ENCODE peak calls at places on chromosome X, in six cellular contexts. U is C1 segment of cervical spinal cord; Y is epithelial cell of proximal tubule; Q is NCI-H2171 treated with DMSO at 0.1 percent for 48 hours; J is activated CD8-positive, alpha-beta T cell treated with anti-CD3 and anti-CD28 coated beads for 36 hours; W is heart left ventricle. N is an unnamed sample.

GRCh38 chrX:44747317-44747716 is 96.5 kb upstream of the DUSP21 start:
- DNase-seq in U (no peak), Y (no peak), Q (no peak), J (no peak), W (no peak), N (no peak)

GRCh38 chrX:133935096-133935495 is 50.3 kb downstream of the GPC3 start:
- DNase-seq in U (no peak), Y (no peak), Q (no peak), J (no peak), W (no peak), N (no peak)

GRCh38 chrX:24768556-24768955 is 74.8 kb downstream of the POLA1 start:
- DNase-seq in U (no peak), Y (no peak), Q (no peak), J (no peak), W (no peak), N (no peak)

GRCh38 chrX:118536687-118537461 is 41.3 kb downstream of the DOCK11 start:
- DNase-seq in U (no peak), Y (no peak), Q (no peak), J (peak), W (no peak), N (no peak)

GRCh38 chrX:135625995-135626394 is 87.4 kb upstream of the CT45A1 start:
- DNase-seq in U (no peak), Y (no peak), Q (no peak), J (no peak), W (no peak), N (no peak)

GRCh38 chrX:118221257-118221656 is 104.6 kb upstream of the KLHL13 start:
- DNase-seq in U (no peak), Y (no peak), Q (no peak), J (no peak), W (no peak), N (no peak)

GRCh38 chrX:123920065-123920785 is 41.3 kb upstream of the STAG2 start:
- DNase-seq in U (no peak), Y (no peak), Q (no peak), J (no peak), W (no peak), N (no peak)

GRCh38 chrX:40096395-40097091 is 1.2 kb downstream of the BCOR start:
- DNase-seq in U (peak), Y (no peak), Q (peak), J (peak), W (peak), N (no peak)

GRCh38 chrX:11100281-11101035 is 10.7 kb upstream of the HCCS start:
- DNase-seq in U (no peak), Y (peak), Q (peak), J (no peak), W (peak), N (no peak)

GRCh38 chrX:275967-276587 is 5.1 kb upstream of the PLCXD1 start:
- DNase-seq in U (no peak), Y (no peak), Q (no peak), J (peak), W (peak), N (no peak)

GRCh38 chrX:86935988-86936387 is 581.6 kb upstream of the KLHL4 start:
- DNase-seq in U (no peak), Y (no peak), Q (no peak), J (no peak), W (no peak), N (no peak)

GRCh38 chrX:151988706-151989299 is 14.3 kb upstream of the GABRE start:
- DNase-seq in U (no peak), Y (no peak), Q (no peak), J (no peak), W (no peak), N (no peak)

GRCh38 chrX:124406294-124407013 is 60.1 kb downstream of the SH2D1A start:
- DNase-seq in U (no peak), Y (peak), Q (peak), J (peak), W (peak), N (peak)

GRCh38 chrX:23610491-23610890 is 56.8 kb upstream of the PRDX4 start:
- DNase-seq in U (no peak), Y (no peak), Q (no peak), J (no peak), W (no peak), N (no peak)

GRCh38 chrX:70132244-70132643 is 1.0 kb upstream of the IGBP1 start:
- DNase-seq in U (no peak), Y (no peak), Q (peak), J (no peak), W (no peak), N (no peak)

GRCh38 chrX:41543022-41543421 is 95.9 kb downstream of the NYX start:
- DNase-seq in U (no peak), Y (peak), Q (no peak), J (no peak), W (no peak), N (no peak)

GRCh38 chrX:40209951-40210617 is 112.3 kb upstream of the BCOR start:
- DNase-seq in U (no peak), Y (no peak), Q (no peak), J (no peak), W (no peak), N (no peak)

GRCh38 chrX:97372006-97372766 is 488.5 kb downstream of the RPA4 start:
- DNase-seq in U (no peak), Y (no peak), Q (no peak), J (no peak), W (no peak), N (no peak)

GRCh38 chrX:71992711-71993110 is 82.1 kb downstream of the NHSL2 start:
- DNase-seq in U (no peak), Y (no peak), Q (no peak), J (peak), W (no peak), N (no peak)

GRCh38 chrX:1106478-1107210 is 105.8 kb downstream of the CRLF2 start:
- DNase-seq in U (no peak), Y (no peak), Q (no peak), J (no peak), W (no peak), N (no peak)

N was measured in GDM1.